ENCODE peak calls at places on chromosomes 3 and 15, in five cellular contexts. K is fibroblast of lung; D is LoVo; O is stimulated activated CD4-positive, alpha-beta T cell treated with anti-CD3 and anti-CD28 coated beads, Interleukin-2, amount 100 ng/mL, for 48 hours; E is HS-5. H is an unnamed sample.

GRCh38 chr15:62066663-62067447 is at the start of gene C2CD4A:
- DNase-seq in K (peak), D (peak), O (peak), E (no peak), H (peak)

GRCh38 chr3:154889227-154889634 is 190.9 kb upstream of the MME start:
- DNase-seq in K (no peak), D (no peak), O (no peak), E (no peak), H (no peak)

GRCh38 chr15:49423021-49423420 is at the start of gene FGF7:
- DNase-seq in K (peak), D (no peak), O (no peak), E (no peak), H (no peak)

GRCh38 chr15:98596131-98596530 is 52.2 kb upstream of the IGF1R start:
- DNase-seq in K (no peak), D (no peak), O (no peak), E (no peak), H (no peak)

GRCh38 chr3:133742351-133743091 is 3.7 kb upstream of the TF start:
- DNase-seq in K (peak), D (no peak), O (no peak), E (no peak), H (no peak)

GRCh38 chr15:75143738-75144334 is 57.8 kb upstream of the C15orf39 start:
- DNase-seq in K (no peak), D (no peak), O (no peak), E (no peak), H (no peak)

GRCh38 chr3:30511524-30512278 is 94.7 kb upstream of the TGFBR2 start:
- DNase-seq in K (peak), D (no peak), O (peak), E (peak), H (no peak)

GRCh38 chr3:69500604-69501003 is 114.7 kb upstream of the FRMD4B start:
- DNase-seq in K (no peak), D (no peak), O (no peak), E (no peak), H (no peak)

GRCh38 chr15:99568548-99569352 is 3.0 kb downstream of the MEF2A start:
- DNase-seq in K (peak), D (no peak), O (no peak), E (no peak), H (no peak)

GRCh38 chr3:126267169-126267975 is 87.0 kb upstream of the ALDH1L1 start:
- DNase-seq in K (peak), D (peak), O (no peak), E (peak), H (peak)

GRCh38 chr3:124407260-124407659 is 323.0 kb upstream of the UMPS start:
- DNase-seq in K (peak), D (no peak), O (no peak), E (no peak), H (no peak)